ENCODE peak calls at places on chromosomes 3 and 15, in six cellular contexts. One of them, this sample, is unnamed.

GRCh38 chr3:141436180-141436579 is 50.6 kb upstream of the RASA2 start:
- DNase-seq in H1: no peak
- DNase-seq in mesendoderm: no peak
- DNase-seq in neuronal stem cell: no peak
- DNase-seq in H9: no peak
- DNase-seq in mesenchymal stem cell: no peak
- DNase-seq in this sample: no peak

GRCh38 chr3:129022114-129022994 is 21.2 kb downstream of the EFCC1 start:
- DNase-seq in H9: no peak
- DNase-seq in mesendoderm: no peak
- DNase-seq in mesenchymal stem cell: peak; percentile 87
- DNase-seq in H1: no peak
- DNase-seq in neuronal stem cell: no peak
- DNase-seq in this sample: peak; percentile 37

GRCh38 chr3:141960731-141961130 is 84.3 kb downstream of the ATP1B3 start:
- DNase-seq in mesenchymal stem cell: peak; percentile 87
- DNase-seq in neuronal stem cell: peak; percentile 71
- DNase-seq in H9: no peak
- DNase-seq in mesendoderm: peak; percentile 49
- DNase-seq in H1: no peak
- DNase-seq in this sample: peak; percentile 52

GRCh38 chr15:95765161-95765560 is 565.3 kb upstream of the NR2F2 start:
- DNase-seq in mesenchymal stem cell: no peak
- DNase-seq in neuronal stem cell: no peak
- DNase-seq in mesendoderm: no peak
- DNase-seq in H9: no peak
- DNase-seq in H1: no peak
- DNase-seq in this sample: no peak

GRCh38 chr3:158837232-158837631 is 35.4 kb downstream of the MFSD1 start:
- DNase-seq in neuronal stem cell: no peak
- DNase-seq in H1: no peak
- DNase-seq in mesendoderm: no peak
- DNase-seq in H9: no peak
- DNase-seq in mesenchymal stem cell: no peak
- DNase-seq in this sample: no peak

GRCh38 chr15:34799149-34799824 is 3.9 kb upstream of the ACTC1 start:
- DNase-seq in H9: peak; percentile 33
- DNase-seq in mesendoderm: peak; percentile 92
- DNase-seq in H1: peak; percentile 55
- DNase-seq in mesenchymal stem cell: peak; percentile 40
- DNase-seq in neuronal stem cell: no peak
- DNase-seq in this sample: no peak

GRCh38 chr15:82132742-82133141 is 86.9 kb upstream of the MEX3B start:
- DNase-seq in H9: no peak
- DNase-seq in mesenchymal stem cell: peak; percentile 59
- DNase-seq in neuronal stem cell: no peak
- DNase-seq in mesendoderm: no peak
- DNase-seq in H1: no peak
- DNase-seq in this sample: peak; percentile 93

GRCh38 chr15:39914977-39915376 is 5.1 kb downstream of the GPR176 start:
- DNase-seq in mesenchymal stem cell: no peak
- DNase-seq in H9: no peak
- DNase-seq in mesendoderm: no peak
- DNase-seq in H1: no peak
- DNase-seq in neuronal stem cell: no peak
- DNase-seq in this sample: no peak

GRCh38 chr3:16490062-16490641 is 23.3 kb downstream of the RFTN1 start:
- DNase-seq in mesenchymal stem cell: peak; percentile 28
- DNase-seq in H9: no peak
- DNase-seq in H1: no peak
- DNase-seq in neuronal stem cell: no peak
- DNase-seq in mesendoderm: no peak
- DNase-seq in this sample: no peak

GRCh38 chr3:66456711-66457173 is 44.1 kb downstream of the LRIG1 start:
- DNase-seq in H1: no peak
- DNase-seq in mesendoderm: no peak
- DNase-seq in mesenchymal stem cell: no peak
- DNase-seq in neuronal stem cell: no peak
- DNase-seq in H9: no peak
- DNase-seq in this sample: no peak

GRCh38 chr15:66854012-66854965 is 152.3 kb downstream of the SMAD6 start:
- DNase-seq in mesenchymal stem cell: no peak
- DNase-seq in mesendoderm: no peak
- DNase-seq in H9: peak; percentile 42
- DNase-seq in H1: peak; percentile 53
- DNase-seq in neuronal stem cell: no peak
- DNase-seq in this sample: no peak

GRCh38 chr3:189674249-189674913 is 43.2 kb downstream of the TP63 start:
- DNase-seq in mesendoderm: no peak
- DNase-seq in mesenchymal stem cell: no peak
- DNase-seq in neuronal stem cell: no peak
- DNase-seq in H1: no peak
- DNase-seq in H9: no peak
- DNase-seq in this sample: no peak

GRCh38 chr15:82571722-82572222 is 31.5 kb upstream of the RPS17 start:
- DNase-seq in neuronal stem cell: peak; percentile 43
- DNase-seq in H1: peak; percentile 69
- DNase-seq in H9: peak; percentile 71
- DNase-seq in mesenchymal stem cell: peak; percentile 74
- DNase-seq in mesendoderm: peak; percentile 87
- DNase-seq in this sample: peak; percentile 83

GRCh38 chr15:38129531-38130199 is 123.0 kb upstream of the SPRED1 start:
- DNase-seq in neuronal stem cell: peak; percentile 51
- DNase-seq in mesendoderm: no peak
- DNase-seq in mesenchymal stem cell: peak; percentile 95
- DNase-seq in H9: no peak
- DNase-seq in H1: no peak
- DNase-seq in this sample: peak; percentile 99

GRCh38 chr15:65354835-65355172 is 23.0 kb downstream of the IGDCC3 start:
- DNase-seq in H1: peak; percentile 56
- DNase-seq in neuronal stem cell: no peak
- DNase-seq in mesendoderm: no peak
- DNase-seq in H9: no peak
- DNase-seq in mesenchymal stem cell: no peak
- DNase-seq in this sample: no peak

GRCh38 chr3:155738580-155739076 is 6.2 kb downstream of the PLCH1 start:
- DNase-seq in mesendoderm: no peak
- DNase-seq in H9: no peak
- DNase-seq in mesenchymal stem cell: no peak
- DNase-seq in H1: no peak
- DNase-seq in neuronal stem cell: no peak
- DNase-seq in this sample: no peak

GRCh38 chr3:4271834-4272233 is 31.3 kb upstream of the SETMAR start:
- DNase-seq in mesendoderm: peak; percentile 62
- DNase-seq in H9: no peak
- DNase-seq in H1: no peak
- DNase-seq in neuronal stem cell: peak; percentile 57
- DNase-seq in mesenchymal stem cell: peak; percentile 15
- DNase-seq in this sample: peak; percentile 38

GRCh38 chr15:39287322-39288195 is 293.3 kb upstream of the THBS1 start:
- DNase-seq in mesendoderm: no peak
- DNase-seq in neuronal stem cell: no peak
- DNase-seq in H9: no peak
- DNase-seq in H1: no peak
- DNase-seq in mesenchymal stem cell: peak; percentile 68
- DNase-seq in this sample: peak; percentile 73

GRCh38 chr15:61226313-61227250 is 2.5 kb downstream of the RORA start:
- DNase-seq in mesenchymal stem cell: no peak
- DNase-seq in H1: no peak
- DNase-seq in neuronal stem cell: no peak
- DNase-seq in H9: no peak
- DNase-seq in mesendoderm: no peak
- DNase-seq in this sample: peak; percentile 6

GRCh38 chr3:196989721-196990262 is 21.2 kb upstream of the PIGZ start:
- DNase-seq in mesendoderm: no peak
- DNase-seq in H9: no peak
- DNase-seq in neuronal stem cell: no peak
- DNase-seq in H1: no peak
- DNase-seq in mesenchymal stem cell: no peak
- DNase-seq in this sample: no peak

GRCh38 chr15:82114660-82115059 is 68.8 kb upstream of the MEX3B start:
- DNase-seq in neuronal stem cell: no peak
- DNase-seq in H1: no peak
- DNase-seq in mesendoderm: no peak
- DNase-seq in mesenchymal stem cell: no peak
- DNase-seq in H9: no peak
- DNase-seq in this sample: no peak

GRCh38 chr3:188294823-188295487 is 141.0 kb downstream of the LPP start:
- DNase-seq in H1: no peak
- DNase-seq in H9: no peak
- DNase-seq in mesenchymal stem cell: peak; percentile 97
- DNase-seq in mesendoderm: peak; percentile 44
- DNase-seq in neuronal stem cell: no peak
- DNase-seq in this sample: peak; percentile 96

GRCh38 chr15:52337198-52337853 is 41.7 kb upstream of the MYO5C start:
- DNase-seq in neuronal stem cell: no peak
- DNase-seq in H1: no peak
- DNase-seq in mesendoderm: peak; percentile 57
- DNase-seq in H9: no peak
- DNase-seq in mesenchymal stem cell: peak; percentile 53
- DNase-seq in this sample: peak; percentile 77

GRCh38 chr3:43465109-43465508 is 156.7 kb downstream of the ANO10 start:
- DNase-seq in H1: no peak
- DNase-seq in mesendoderm: no peak
- DNase-seq in mesenchymal stem cell: no peak
- DNase-seq in neuronal stem cell: no peak
- DNase-seq in H9: no peak
- DNase-seq in this sample: no peak

GRCh38 chr3:59517448-59517847 is 467.6 kb upstream of the CFAP20DC start:
- DNase-seq in mesendoderm: no peak
- DNase-seq in H9: no peak
- DNase-seq in neuronal stem cell: no peak
- DNase-seq in H1: no peak
- DNase-seq in mesenchymal stem cell: no peak
- DNase-seq in this sample: no peak

GRCh38 chr3:152508705-152509104 is 240.0 kb downstream of the MBNL1 start:
- DNase-seq in mesenchymal stem cell: peak; percentile 8
- DNase-seq in H1: no peak
- DNase-seq in mesendoderm: peak; percentile 35
- DNase-seq in H9: no peak
- DNase-seq in neuronal stem cell: no peak
- DNase-seq in this sample: no peak

GRCh38 chr3:172550347-172550943 is 27.2 kb upstream of the TNFSF10 start:
- DNase-seq in mesenchymal stem cell: peak; percentile 86
- DNase-seq in neuronal stem cell: no peak
- DNase-seq in mesendoderm: no peak
- DNase-seq in H9: no peak
- DNase-seq in H1: no peak
- DNase-seq in this sample: peak; percentile 98

DNA sequence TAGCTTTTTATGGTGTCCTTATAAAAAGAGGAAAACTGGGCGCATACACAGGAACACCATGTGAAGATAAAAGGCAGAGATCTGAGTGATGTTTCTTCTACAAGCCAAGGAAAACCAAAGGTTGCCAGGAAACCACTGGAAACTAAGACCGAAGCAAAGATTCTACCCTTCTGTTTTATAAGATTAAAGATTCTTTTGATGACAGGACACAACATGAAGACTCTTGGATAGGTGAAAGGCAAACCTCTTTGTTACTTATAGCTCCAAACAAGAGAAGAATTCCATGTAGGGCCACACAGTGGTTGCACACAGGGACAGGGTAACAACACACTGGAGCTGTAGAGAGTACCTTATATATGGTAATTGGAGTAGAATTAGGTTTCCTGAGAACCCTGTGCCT is at the start of gene CD200R1L:
- DNase-seq in H1: no peak
- DNase-seq in H9: no peak
- DNase-seq in neuronal stem cell: no peak
- DNase-seq in mesendoderm: no peak
- DNase-seq in mesenchymal stem cell: no peak
- DNase-seq in this sample: no peak
- H2BK15ac ChIP-seq in H1: no peak within 1 kb of the TSS
- H2BK15ac ChIP-seq in H9: no peak within 1 kb of the TSS
- H2BK15ac ChIP-seq in neuronal stem cell: no peak within 1 kb of the TSS
- H2BK15ac ChIP-seq in mesendoderm: no peak within 1 kb of the TSS
- H2BK15ac ChIP-seq in mesenchymal stem cell: no peak within 1 kb of the TSS
- H2BK15ac ChIP-seq in this sample: no peak within 1 kb of the TSS

DNA sequence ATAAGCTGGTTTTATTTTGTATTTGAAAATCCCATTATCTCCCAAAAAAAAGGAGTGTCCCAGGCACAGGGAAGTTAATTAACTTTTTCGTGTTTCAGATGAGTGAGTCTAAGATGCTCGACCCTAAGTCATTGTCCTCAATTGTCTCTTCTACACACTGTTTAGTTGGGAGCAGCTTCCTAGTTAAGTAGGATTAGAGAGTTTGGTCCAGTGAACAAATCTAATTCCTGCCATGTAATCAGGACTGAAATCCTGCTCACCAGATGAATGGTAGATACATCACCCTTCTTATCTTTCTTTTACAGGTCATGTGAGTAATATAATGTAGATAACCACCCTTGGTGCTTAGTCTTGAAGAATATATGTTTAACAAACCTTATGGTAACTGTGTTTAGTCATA is 228.9 kb upstream of the MANF start:
- DNase-seq in neuronal stem cell: peak; percentile 77
- DNase-seq in mesenchymal stem cell: no peak
- DNase-seq in mesendoderm: no peak
- DNase-seq in H9: no peak
- DNase-seq in H1: no peak
- DNase-seq in this sample: no peak
- H2BK15ac ChIP-seq in neuronal stem cell: no peak overlapping the region
- H2BK15ac ChIP-seq in mesenchymal stem cell: no peak overlapping the region
- H2BK15ac ChIP-seq in mesendoderm: no peak overlapping the region
- H2BK15ac ChIP-seq in H9: no peak overlapping the region
- H2BK15ac ChIP-seq in H1: no peak overlapping the region
- H2BK15ac ChIP-seq in this sample: no peak overlapping the region

GRCh38 chr3:13211605-13212210 is 138.5 kb upstream of the IQSEC1 start:
- DNase-seq in mesenchymal stem cell: no peak
- DNase-seq in H9: no peak
- DNase-seq in H1: no peak
- DNase-seq in mesendoderm: no peak
- DNase-seq in neuronal stem cell: no peak
- DNase-seq in this sample: no peak
- H2BK15ac ChIP-seq in mesenchymal stem cell: no peak overlapping the region
- H2BK15ac ChIP-seq in H9: no peak overlapping the region
- H2BK15ac ChIP-seq in H1: no peak overlapping the region
- H2BK15ac ChIP-seq in mesendoderm: no peak overlapping the region
- H2BK15ac ChIP-seq in neuronal stem cell: peak overlapping the region; percentile 24
- H2BK15ac ChIP-seq in this sample: no peak overlapping the region

GRCh38 chr15:69700380-69700779 is 247.8 kb downstream of the RPLP1 start:
- DNase-seq in mesenchymal stem cell: no peak
- DNase-seq in H1: no peak
- DNase-seq in neuronal stem cell: no peak
- DNase-seq in mesendoderm: no peak
- DNase-seq in H9: no peak
- DNase-seq in this sample: no peak

GRCh38 chr15:69703495-69704187 is 251.0 kb downstream of the RPLP1 start:
- DNase-seq in neuronal stem cell: no peak
- DNase-seq in H9: no peak
- DNase-seq in mesendoderm: no peak
- DNase-seq in H1: no peak
- DNase-seq in mesenchymal stem cell: no peak
- DNase-seq in this sample: no peak

GRCh38 chr15:69701198-69701597 is 248.6 kb downstream of the RPLP1 start:
- DNase-seq in mesenchymal stem cell: no peak
- DNase-seq in H1: no peak
- DNase-seq in H9: no peak
- DNase-seq in mesendoderm: no peak
- DNase-seq in neuronal stem cell: no peak
- DNase-seq in this sample: no peak

GRCh38 chr15:69704685-69705084 is 252.1 kb downstream of the RPLP1 start:
- DNase-seq in H9: no peak
- DNase-seq in mesendoderm: no peak
- DNase-seq in H1: no peak
- DNase-seq in neuronal stem cell: no peak
- DNase-seq in mesenchymal stem cell: no peak
- DNase-seq in this sample: no peak

GRCh38 chr15:69704229-69704628 is 251.6 kb downstream of the RPLP1 start:
- DNase-seq in H1: no peak
- DNase-seq in H9: no peak
- DNase-seq in neuronal stem cell: no peak
- DNase-seq in mesenchymal stem cell: no peak
- DNase-seq in mesendoderm: no peak
- DNase-seq in this sample: peak; percentile 36
- H2BK15ac ChIP-seq in H1: no peak overlapping the region
- H2BK15ac ChIP-seq in H9: no peak overlapping the region
- H2BK15ac ChIP-seq in neuronal stem cell: no peak overlapping the region
- H2BK15ac ChIP-seq in mesenchymal stem cell: no peak overlapping the region
- H2BK15ac ChIP-seq in mesendoderm: no peak overlapping the region
- H2BK15ac ChIP-seq in this sample: no peak overlapping the region